ENCODE peak calls at places on chromosome 2, in five cellular contexts. One of them, this sample, is unnamed.

GRCh38 chr2:115939902-115940301 is 1497.5 kb downstream of the DPP10 start:
- DNase-seq in Karpas-422: no peak
- DNase-seq in tibial nerve: no peak
- DNase-seq in body of pancreas: no peak
- DNase-seq in tibial artery: no peak
- DNase-seq in this sample: no peak

GRCh38 chr2:159093496-159093895 is 125.1 kb downstream of the TANC1 start:
- DNase-seq in Karpas-422: no peak
- DNase-seq in tibial nerve: no peak
- DNase-seq in body of pancreas: no peak
- DNase-seq in tibial artery: no peak
- DNase-seq in this sample: no peak

GRCh38 chr2:43556256-43556655 is 39.6 kb downstream of the THADA start:
- DNase-seq in Karpas-422: no peak
- DNase-seq in tibial nerve: no peak
- DNase-seq in body of pancreas: no peak
- DNase-seq in tibial artery: no peak
- DNase-seq in this sample: no peak

GRCh38 chr2:232871418-232871834 is 1.4 kb downstream of the SNORC start:
- DNase-seq in Karpas-422: no peak
- DNase-seq in tibial nerve: no peak
- DNase-seq in body of pancreas: no peak
- DNase-seq in tibial artery: peak; percentile 44
- DNase-seq in this sample: no peak

GRCh38 chr2:34849827-34850226 is 1250.7 kb upstream of the FAM98A start:
- DNase-seq in Karpas-422: no peak
- DNase-seq in tibial nerve: no peak
- DNase-seq in body of pancreas: no peak
- DNase-seq in tibial artery: no peak
- DNase-seq in this sample: no peak

GRCh38 chr2:234679766-234680687 is 183.1 kb upstream of the ARL4C start:
- DNase-seq in Karpas-422: no peak
- DNase-seq in tibial nerve: peak; percentile 70
- DNase-seq in body of pancreas: peak; percentile 44
- DNase-seq in tibial artery: peak; percentile 82
- DNase-seq in this sample: no peak

GRCh38 chr2:237677951-237678481 is 50.6 kb downstream of the LRRFIP1 start:
- DNase-seq in Karpas-422: peak; percentile 69
- DNase-seq in tibial nerve: no peak
- DNase-seq in body of pancreas: no peak
- DNase-seq in tibial artery: peak; percentile 66
- DNase-seq in this sample: no peak

GRCh38 chr2:62461707-62462106 is 44.3 kb downstream of the TMEM17 start:
- DNase-seq in Karpas-422: no peak
- DNase-seq in tibial nerve: no peak
- DNase-seq in body of pancreas: peak; percentile 78
- DNase-seq in tibial artery: no peak
- DNase-seq in this sample: no peak

GRCh38 chr2:203983064-203983715 is 46.6 kb downstream of the ICOS start:
- DNase-seq in Karpas-422: no peak
- DNase-seq in tibial nerve: no peak
- DNase-seq in body of pancreas: no peak
- DNase-seq in tibial artery: no peak
- DNase-seq in this sample: no peak

GRCh38 chr2:235394278-235394828 is 99.5 kb upstream of the AGAP1 start:
- DNase-seq in Karpas-422: no peak
- DNase-seq in tibial nerve: no peak
- DNase-seq in body of pancreas: no peak
- DNase-seq in tibial artery: no peak
- DNase-seq in this sample: no peak

DNA sequence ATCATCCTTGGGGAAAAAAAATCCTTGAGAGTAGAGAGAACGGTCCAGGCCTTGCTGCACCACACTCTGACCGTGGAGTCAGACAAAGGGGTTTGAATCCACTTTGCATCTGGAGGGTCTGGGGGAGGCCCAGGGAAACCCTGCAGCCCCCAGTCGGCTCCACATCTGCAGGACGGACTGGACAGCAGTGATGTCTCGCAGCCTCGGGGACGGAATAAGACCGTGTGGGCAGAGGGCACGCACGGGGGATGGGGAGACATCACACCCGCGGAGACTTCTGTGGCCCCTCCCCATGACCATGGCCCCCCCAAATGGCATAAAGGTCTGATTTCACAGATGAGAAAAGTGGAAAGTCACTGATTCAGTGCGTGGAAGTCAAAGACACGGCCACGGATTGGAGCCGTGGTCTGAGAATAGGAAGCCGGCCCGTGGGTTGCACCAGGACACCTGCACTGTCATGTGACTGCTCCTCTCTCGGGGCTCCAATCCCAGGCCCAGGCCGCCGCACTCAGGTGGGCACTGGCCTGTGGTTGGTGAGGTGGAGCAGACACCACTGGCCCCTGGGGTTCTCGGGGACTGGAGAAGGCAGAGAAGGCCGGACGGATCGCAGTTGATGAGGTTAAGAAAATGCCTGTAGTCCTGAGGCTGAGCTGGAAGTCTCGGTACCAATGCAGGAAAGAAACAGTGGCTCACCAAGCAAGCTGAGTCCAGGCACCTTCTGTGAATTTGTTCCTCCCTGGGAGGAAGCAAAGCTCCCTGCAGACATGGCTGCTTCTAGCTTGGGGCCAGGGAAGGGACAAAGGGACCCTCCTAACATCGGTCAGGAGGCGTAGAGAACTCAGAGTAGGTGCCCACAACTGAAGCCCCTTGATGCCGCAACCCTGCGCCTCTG is 61.8 kb downstream of the RTP5 start:
- DNase-seq in Karpas-422: no peak
- DNase-seq in tibial nerve: no peak
- DNase-seq in body of pancreas: no peak
- DNase-seq in tibial artery: no peak
- DNase-seq in this sample: no peak
- H3K4me1 ChIP-seq in Karpas-422: no peaks in the 10 kb centered on the region
- H3K4me1 ChIP-seq in tibial nerve: no peaks in the 10 kb centered on the region
- H3K4me1 ChIP-seq in body of pancreas: peaks cover 54% of the 10 kb centered on the region
- H3K4me1 ChIP-seq in tibial artery: no peaks in the 10 kb centered on the region
- H3K4me1 ChIP-seq in this sample: peaks cover 15% of the 10 kb centered on the region

GRCh38 chr2:24375349-24376087 is 15.2 kb upstream of the ITSN2 start:
- DNase-seq in Karpas-422: no peak
- DNase-seq in tibial nerve: no peak
- DNase-seq in body of pancreas: no peak
- DNase-seq in tibial artery: no peak
- DNase-seq in this sample: no peak
- H3K4me3 ChIP-seq in Karpas-422: no peak overlapping the region
- H3K4me3 ChIP-seq in tibial nerve: no peak overlapping the region
- H3K4me3 ChIP-seq in body of pancreas: no peak overlapping the region
- H3K4me3 ChIP-seq in tibial artery: no peak overlapping the region
- H3K4me3 ChIP-seq in this sample: no peak overlapping the region

GRCh38 chr2:46305177-46305576 is 8.0 kb downstream of the EPAS1 start:
- DNase-seq in Karpas-422: no peak
- DNase-seq in tibial nerve: no peak
- DNase-seq in body of pancreas: peak; percentile 39
- DNase-seq in tibial artery: no peak
- DNase-seq in this sample: no peak
- H3K4me1 ChIP-seq in Karpas-422: no peaks in the 10 kb centered on the region
- H3K4me1 ChIP-seq in tibial nerve: no peaks in the 10 kb centered on the region
- H3K4me1 ChIP-seq in body of pancreas: peaks cover 100% of the 10 kb centered on the region
- H3K4me1 ChIP-seq in tibial artery: peaks cover 71% of the 10 kb centered on the region
- H3K4me1 ChIP-seq in this sample: peaks cover 19% of the 10 kb centered on the region

GRCh38 chr2:205902041-205902898 is 183.7 kb downstream of the INO80D start:
- DNase-seq in Karpas-422: no peak
- DNase-seq in tibial nerve: no peak
- DNase-seq in body of pancreas: peak; percentile 31
- DNase-seq in tibial artery: no peak
- DNase-seq in this sample: peak; percentile 42
- H3K4me3 ChIP-seq in Karpas-422: no peak overlapping the region
- H3K4me3 ChIP-seq in tibial nerve: no peak overlapping the region
- H3K4me3 ChIP-seq in body of pancreas: no peak overlapping the region
- H3K4me3 ChIP-seq in tibial artery: no peak overlapping the region
- H3K4me3 ChIP-seq in this sample: no peak overlapping the region

GRCh38 chr2:208015475-208015874 is 9.9 kb downstream of the PLEKHM3 start:
- DNase-seq in Karpas-422: no peak
- DNase-seq in tibial nerve: no peak
- DNase-seq in body of pancreas: no peak
- DNase-seq in tibial artery: no peak
- DNase-seq in this sample: no peak
- H3K4me1 ChIP-seq in Karpas-422: peaks cover 14% of the 10 kb centered on the region
- H3K4me1 ChIP-seq in tibial nerve: no peaks in the 10 kb centered on the region
- H3K4me1 ChIP-seq in body of pancreas: peaks cover 37% of the 10 kb centered on the region
- H3K4me1 ChIP-seq in tibial artery: no peaks in the 10 kb centered on the region
- H3K4me1 ChIP-seq in this sample: peaks cover 7% of the 10 kb centered on the region

This sample was measured in testis.